ENCODE peak calls at places on chromosomes 7 and 10, in eight cellular contexts. One of them, this sample, is unnamed. For H3K27me3, the result is how much of the 10 kb centered on the place peaks cover.

GRCh38 chr7:80312139-80312661 is 177.6 kb downstream of the GNAI1 start:
- DNase-seq in heart left ventricle: no peak
- DNase-seq in mammary epithelial cell: peak
- DNase-seq in RWPE2: no peak
- DNase-seq in GM12878: no peak
- DNase-seq in kidney epithelial cell: peak
- DNase-seq in GM06990: no peak
- DNase-seq in left ventricle myocardium inferior: no peak
- DNase-seq in this sample: no peak

GRCh38 chr10:113420057-113420732 is 132.7 kb upstream of the HABP2 start:
- DNase-seq in mammary epithelial cell: no peak
- DNase-seq in heart left ventricle: no peak
- DNase-seq in GM06990: no peak
- DNase-seq in GM12878: no peak
- DNase-seq in RWPE2: no peak
- DNase-seq in kidney epithelial cell: no peak
- DNase-seq in left ventricle myocardium inferior: no peak
- DNase-seq in this sample: no peak

GRCh38 chr7:128035712-128036111 is 4.5 kb upstream of the LRRC4 start:
- DNase-seq in GM06990: no peak
- DNase-seq in mammary epithelial cell: no peak
- DNase-seq in left ventricle myocardium inferior: no peak
- DNase-seq in heart left ventricle: no peak
- DNase-seq in RWPE2: no peak
- DNase-seq in kidney epithelial cell: no peak
- DNase-seq in GM12878: no peak
- DNase-seq in this sample: no peak

GRCh38 chr7:106618480-106618879 is 42.5 kb downstream of the CCDC71L start:
- DNase-seq in GM12878: no peak
- DNase-seq in left ventricle myocardium inferior: no peak
- DNase-seq in GM06990: no peak
- DNase-seq in RWPE2: no peak
- DNase-seq in heart left ventricle: no peak
- DNase-seq in mammary epithelial cell: no peak
- DNase-seq in kidney epithelial cell: no peak
- DNase-seq in this sample: no peak

GRCh38 chr10:97608991-97609561 is 19.6 kb downstream of the C10orf62 start:
- DNase-seq in left ventricle myocardium inferior: peak
- DNase-seq in heart left ventricle: peak
- DNase-seq in GM06990: no peak
- DNase-seq in kidney epithelial cell: no peak
- DNase-seq in mammary epithelial cell: no peak
- DNase-seq in RWPE2: no peak
- DNase-seq in GM12878: no peak
- DNase-seq in this sample: peak

GRCh38 chr10:19921300-19922140 is 105.3 kb downstream of the PLXDC2 start:
- DNase-seq in left ventricle myocardium inferior: no peak
- DNase-seq in kidney epithelial cell: no peak
- DNase-seq in GM06990: no peak
- DNase-seq in mammary epithelial cell: peak
- DNase-seq in GM12878: no peak
- DNase-seq in RWPE2: no peak
- DNase-seq in heart left ventricle: no peak
- DNase-seq in this sample: no peak

GRCh38 chr10:91597397-91597881 is 35.4 kb downstream of the PPP1R3C start:
- DNase-seq in mammary epithelial cell: peak
- DNase-seq in left ventricle myocardium inferior: no peak
- DNase-seq in RWPE2: no peak
- DNase-seq in heart left ventricle: no peak
- DNase-seq in kidney epithelial cell: no peak
- DNase-seq in GM06990: no peak
- DNase-seq in GM12878: no peak
- DNase-seq in this sample: no peak

GRCh38 chr10:92690211-92691041 is 671 bp downstream of the HHEX start:
- DNase-seq in GM12878: no peak
- DNase-seq in left ventricle myocardium inferior: peak
- DNase-seq in mammary epithelial cell: peak
- DNase-seq in heart left ventricle: peak
- DNase-seq in kidney epithelial cell: no peak
- DNase-seq in RWPE2: peak
- DNase-seq in GM06990: peak
- DNase-seq in this sample: peak

GRCh38 chr7:129853661-129854268 is 99.0 kb downstream of the UBE2H start:
- DNase-seq in GM06990: no peak
- DNase-seq in kidney epithelial cell: no peak
- DNase-seq in mammary epithelial cell: peak
- DNase-seq in GM12878: no peak
- DNase-seq in left ventricle myocardium inferior: no peak
- DNase-seq in RWPE2: no peak
- DNase-seq in heart left ventricle: no peak
- DNase-seq in this sample: no peak

GRCh38 chr10:86648706-86649426 is 5.5 kb upstream of the OPN4 start:
- DNase-seq in RWPE2: peak
- DNase-seq in mammary epithelial cell: peak
- DNase-seq in kidney epithelial cell: no peak
- DNase-seq in GM12878: no peak
- DNase-seq in GM06990: no peak
- DNase-seq in left ventricle myocardium inferior: peak
- DNase-seq in heart left ventricle: peak
- DNase-seq in this sample: no peak

GRCh38 chr10:48526371-48526821 is 78.5 kb downstream of the ARHGAP22 start:
- DNase-seq in GM12878: no peak
- DNase-seq in kidney epithelial cell: peak
- DNase-seq in GM06990: no peak
- DNase-seq in mammary epithelial cell: peak
- DNase-seq in RWPE2: no peak
- DNase-seq in left ventricle myocardium inferior: no peak
- DNase-seq in heart left ventricle: no peak
- DNase-seq in this sample: no peak

GRCh38 chr10:124185074-124185473 is 91.7 kb upstream of the CHST15 start:
- DNase-seq in GM06990: no peak
- DNase-seq in heart left ventricle: no peak
- DNase-seq in left ventricle myocardium inferior: no peak
- DNase-seq in kidney epithelial cell: no peak
- DNase-seq in mammary epithelial cell: peak
- DNase-seq in RWPE2: no peak
- DNase-seq in GM12878: no peak
- DNase-seq in this sample: no peak

GRCh38 chr10:58666024-58666423 is 153.4 kb downstream of the BICC1 start:
- DNase-seq in kidney epithelial cell: no peak
- DNase-seq in RWPE2: no peak
- DNase-seq in mammary epithelial cell: peak
- DNase-seq in left ventricle myocardium inferior: no peak
- DNase-seq in heart left ventricle: no peak
- DNase-seq in GM06990: no peak
- DNase-seq in GM12878: no peak
- DNase-seq in this sample: no peak

GRCh38 chr10:17003151-17003550 is 126.5 kb downstream of the CUBN start:
- DNase-seq in kidney epithelial cell: no peak
- DNase-seq in left ventricle myocardium inferior: no peak
- DNase-seq in mammary epithelial cell: peak
- DNase-seq in heart left ventricle: no peak
- DNase-seq in RWPE2: no peak
- DNase-seq in GM06990: no peak
- DNase-seq in GM12878: no peak
- DNase-seq in this sample: no peak

GRCh38 chr7:137626469-137627067 is 220.2 kb downstream of the DGKI start:
- DNase-seq in heart left ventricle: peak
- DNase-seq in RWPE2: no peak
- DNase-seq in GM12878: peak
- DNase-seq in mammary epithelial cell: peak
- DNase-seq in left ventricle myocardium inferior: no peak
- DNase-seq in GM06990: peak
- DNase-seq in kidney epithelial cell: no peak
- DNase-seq in this sample: no peak

GRCh38 chr7:130957722-130958360 is 223.8 kb upstream of the KLF14 start:
- DNase-seq in kidney epithelial cell: no peak
- DNase-seq in RWPE2: no peak
- DNase-seq in heart left ventricle: no peak
- DNase-seq in left ventricle myocardium inferior: no peak
- DNase-seq in mammary epithelial cell: no peak
- DNase-seq in GM12878: no peak
- DNase-seq in GM06990: no peak
- DNase-seq in this sample: no peak

GRCh38 chr7:146255604-146256003 is 139.0 kb downstream of the CNTNAP2 start:
- DNase-seq in kidney epithelial cell: no peak
- DNase-seq in mammary epithelial cell: no peak
- DNase-seq in RWPE2: no peak
- DNase-seq in GM12878: no peak
- DNase-seq in left ventricle myocardium inferior: no peak
- DNase-seq in GM06990: no peak
- DNase-seq in heart left ventricle: no peak
- DNase-seq in this sample: no peak
- H3K4me3 ChIP-seq in kidney epithelial cell: no peak
- H3K4me3 ChIP-seq in mammary epithelial cell: no peak
- H3K4me3 ChIP-seq in RWPE2: no peak
- H3K4me3 ChIP-seq in GM12878: no peak
- H3K4me3 ChIP-seq in left ventricle myocardium inferior: no peak
- H3K4me3 ChIP-seq in GM06990: no peak
- H3K4me3 ChIP-seq in heart left ventricle: no peak
- H3K4me3 ChIP-seq in this sample: no peak

DNA sequence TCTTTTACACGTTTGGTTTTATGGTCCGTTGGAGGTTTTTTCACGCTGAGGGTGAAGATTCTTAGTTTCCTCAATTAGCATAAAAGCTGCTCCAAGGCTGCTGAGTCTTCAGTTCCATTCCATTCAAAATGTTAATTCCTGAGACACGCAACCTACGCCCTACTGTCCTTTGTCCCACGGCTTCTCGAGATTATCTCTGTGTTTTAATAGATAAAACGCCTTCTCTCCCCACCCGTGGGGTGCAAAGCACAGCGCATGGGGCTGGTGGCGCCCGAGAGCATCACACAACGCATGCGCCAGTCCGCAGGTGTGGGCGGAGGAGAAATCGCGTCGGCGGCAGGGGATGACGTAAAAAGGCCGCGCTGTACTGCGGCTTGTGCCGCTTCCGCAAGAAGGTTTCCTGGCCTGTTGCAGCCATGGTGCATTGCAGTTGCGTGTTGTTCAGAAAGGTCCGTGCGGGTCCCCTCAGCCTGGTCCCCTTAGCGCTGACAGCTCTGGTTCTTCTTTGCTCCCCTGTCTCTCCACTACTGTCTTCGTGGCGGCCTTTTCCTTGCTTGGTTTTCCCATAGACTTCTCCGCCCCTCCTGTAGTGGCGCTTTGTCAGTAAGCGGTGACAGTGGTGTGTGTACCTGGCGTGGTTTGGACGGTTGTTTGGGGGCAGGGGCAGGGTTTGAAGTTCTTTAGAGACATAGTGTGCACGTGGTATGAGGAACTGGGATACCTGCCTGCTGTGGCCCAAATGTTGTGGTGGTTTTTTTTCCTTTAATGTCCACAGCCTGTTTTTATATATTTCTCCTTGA is at the start of gene GTPBP10:
- DNase-seq in RWPE2: peak
- DNase-seq in GM06990: peak
- DNase-seq in GM12878: peak
- DNase-seq in kidney epithelial cell: peak
- DNase-seq in left ventricle myocardium inferior: peak
- DNase-seq in heart left ventricle: peak
- DNase-seq in mammary epithelial cell: peak
- DNase-seq in this sample: peak
- TF ChIP-seq CTCF in RWPE2: peak
- TF ChIP-seq CTCF in GM06990: peak
- TF ChIP-seq CTCF in GM12878: peak
- TF ChIP-seq CTCF in kidney epithelial cell: peak
- TF ChIP-seq CTCF in left ventricle myocardium inferior: peak
- TF ChIP-seq CTCF in heart left ventricle: peak
- TF ChIP-seq CTCF in mammary epithelial cell: peak
- TF ChIP-seq CTCF in this sample: peak

GRCh38 chr7:90918303-90918702 is 322.2 kb downstream of the CDK14 start:
- DNase-seq in GM12878: no peak
- DNase-seq in mammary epithelial cell: no peak
- DNase-seq in heart left ventricle: no peak
- DNase-seq in kidney epithelial cell: no peak
- DNase-seq in left ventricle myocardium inferior: no peak
- DNase-seq in RWPE2: no peak
- DNase-seq in GM06990: no peak
- DNase-seq in this sample: no peak

GRCh38 chr7:90920336-90920735 is 324.2 kb downstream of the CDK14 start:
- DNase-seq in GM12878: no peak
- DNase-seq in mammary epithelial cell: no peak
- DNase-seq in kidney epithelial cell: no peak
- DNase-seq in RWPE2: no peak
- DNase-seq in left ventricle myocardium inferior: no peak
- DNase-seq in heart left ventricle: no peak
- DNase-seq in GM06990: no peak
- DNase-seq in this sample: no peak

GRCh38 chr7:90916319-90916718 is 320.2 kb downstream of the CDK14 start:
- DNase-seq in RWPE2: no peak
- DNase-seq in left ventricle myocardium inferior: no peak
- DNase-seq in kidney epithelial cell: no peak
- DNase-seq in heart left ventricle: no peak
- DNase-seq in GM12878: no peak
- DNase-seq in GM06990: no peak
- DNase-seq in mammary epithelial cell: no peak
- DNase-seq in this sample: no peak

GRCh38 chr7:90917536-90917935 is 321.4 kb downstream of the CDK14 start:
- DNase-seq in heart left ventricle: no peak
- DNase-seq in left ventricle myocardium inferior: no peak
- DNase-seq in GM12878: no peak
- DNase-seq in kidney epithelial cell: no peak
- DNase-seq in RWPE2: no peak
- DNase-seq in mammary epithelial cell: no peak
- DNase-seq in GM06990: no peak
- DNase-seq in this sample: no peak

DNA sequence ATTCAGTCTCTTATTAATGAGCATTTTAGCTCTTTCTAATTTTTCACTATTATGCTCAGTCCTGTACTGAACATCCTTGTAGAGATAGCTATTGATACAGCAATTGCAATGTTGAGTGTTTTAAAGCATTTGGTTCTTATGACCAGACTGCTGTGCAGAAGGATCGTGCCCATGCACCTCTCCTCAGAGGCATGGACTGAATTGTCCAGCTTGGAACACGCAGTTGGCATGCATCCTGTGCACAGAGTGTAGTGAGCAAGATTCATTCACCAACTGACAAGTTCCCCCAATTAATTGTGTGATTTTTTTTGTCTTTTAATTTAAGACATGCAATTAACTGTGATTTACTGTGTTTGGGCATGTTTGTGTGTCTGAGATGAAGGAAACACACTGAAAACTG is 323.6 kb downstream of the CDK14 start:
- DNase-seq in GM12878: no peak
- DNase-seq in heart left ventricle: no peak
- DNase-seq in mammary epithelial cell: no peak
- DNase-seq in kidney epithelial cell: no peak
- DNase-seq in left ventricle myocardium inferior: no peak
- DNase-seq in RWPE2: no peak
- DNase-seq in GM06990: no peak
- DNase-seq in this sample: no peak
- H3K27me3 ChIP-seq in GM12878: under half
- H3K27me3 ChIP-seq in heart left ventricle: under half
- H3K27me3 ChIP-seq in mammary epithelial cell: under half
- H3K27me3 ChIP-seq in kidney epithelial cell: under half
- H3K27me3 ChIP-seq in left ventricle myocardium inferior: under half
- H3K27me3 ChIP-seq in RWPE2: under half
- H3K27me3 ChIP-seq in GM06990: under half
- H3K27me3 ChIP-seq in this sample: under half

DNA sequence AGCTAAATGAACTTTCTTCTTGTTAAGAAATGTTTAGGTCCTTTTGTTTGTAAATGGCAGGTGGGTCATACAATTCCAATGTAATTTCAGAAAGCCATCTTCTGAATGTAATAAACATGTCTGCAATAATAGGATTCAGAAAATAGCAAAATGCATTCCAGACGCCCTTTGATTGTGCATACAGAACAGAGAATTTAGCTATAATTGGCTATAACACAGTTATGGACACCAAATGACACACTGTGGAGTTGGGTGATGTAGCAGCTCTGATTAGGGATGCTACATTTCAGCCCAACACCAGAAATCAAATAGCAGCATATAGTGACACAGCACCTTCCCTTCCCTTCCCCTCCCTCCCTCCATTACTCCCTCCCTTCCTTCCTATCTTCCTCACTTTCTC is 240.8 kb downstream of the SNX10 start:
- DNase-seq in GM12878: no peak
- DNase-seq in RWPE2: no peak
- DNase-seq in left ventricle myocardium inferior: no peak
- DNase-seq in heart left ventricle: no peak
- DNase-seq in GM06990: no peak
- DNase-seq in kidney epithelial cell: no peak
- DNase-seq in mammary epithelial cell: no peak
- DNase-seq in this sample: no peak
- H3K4me3 ChIP-seq in GM12878: no peak
- H3K4me3 ChIP-seq in RWPE2: no peak
- H3K4me3 ChIP-seq in left ventricle myocardium inferior: no peak
- H3K4me3 ChIP-seq in heart left ventricle: no peak
- H3K4me3 ChIP-seq in GM06990: no peak
- H3K4me3 ChIP-seq in kidney epithelial cell: no peak
- H3K4me3 ChIP-seq in mammary epithelial cell: no peak
- H3K4me3 ChIP-seq in this sample: no peak

This sample was measured in upper lobe of right lung.